ENCODE peak calls at places on chromosomes 16 and 17, in five cellular contexts. L is GM23338, S is GM12878, K is HepG2, A is K562. O is an unnamed sample.
A peak's percentile ranks its signal among the peaks of the same experiment; 100 is the strongest.

GRCh38 chr17:38705803-38706624 is 941 bp downstream of the MLLT6 start:
- DNase-seq in L (peak; percentile 80), S (no peak), K (peak; percentile 63), A (peak; percentile 56), O (peak; percentile 56)

GRCh38 chr16:15946257-15947044 is 3.0 kb upstream of the ABCC1 start:
- DNase-seq in L (no peak), S (no peak), K (peak; percentile 91), A (no peak), O (peak; percentile 93)

GRCh38 chr16:87707097-87707496 is 58.7 kb downstream of the KLHDC4 start:
- DNase-seq in L (peak; percentile 63), S (no peak), K (no peak), A (no peak), O (no peak)

GRCh38 chr16:75506567-75506966 is 11.3 kb upstream of the CHST6 start:
- DNase-seq in L (no peak), S (no peak), K (peak; percentile 79), A (no peak), O (peak; percentile 38)

GRCh38 chr16:1573301-1573700 is 38.6 kb downstream of the IFT140 start:
- DNase-seq in L (no peak), S (no peak), K (no peak), A (no peak), O (no peak)

GRCh38 chr16:28040039-28040438 is 23.5 kb downstream of the GSG1L start:
- DNase-seq in L (peak; percentile 63), S (no peak), K (no peak), A (no peak), O (no peak)

GRCh38 chr16:6375471-6376075 is 957.1 kb upstream of the RBFOX1 start:
- DNase-seq in L (no peak), S (no peak), K (no peak), A (no peak), O (no peak)

GRCh38 chr16:86986136-86986535 is 331.1 kb downstream of the C16orf95 start:
- DNase-seq in L (peak; percentile 59), S (no peak), K (no peak), A (no peak), O (no peak)

DNA sequence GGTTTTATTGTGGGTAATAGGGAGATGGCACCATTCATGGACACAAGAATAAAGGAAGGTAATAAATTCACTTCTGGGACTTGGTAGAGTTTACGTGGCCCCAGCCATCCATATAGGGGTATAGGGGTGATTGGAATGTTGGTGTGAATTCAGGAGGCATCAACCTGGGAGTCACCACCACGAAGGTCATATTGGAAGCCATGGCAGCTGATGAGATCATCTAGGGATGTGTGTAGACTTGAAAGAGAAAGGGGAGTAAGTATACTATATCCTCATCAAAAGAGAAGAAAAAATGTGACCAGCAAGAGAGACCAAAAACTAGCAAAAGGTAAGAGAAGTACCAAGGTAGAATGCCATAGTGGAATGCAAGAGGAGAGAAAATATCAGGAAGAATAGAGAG is 26.6 kb upstream of the GINS3 start:
- DNase-seq in L (no peak), S (no peak), K (no peak), A (no peak), O (no peak)
- TF ChIP-seq JUNB in L (no peak), S (no peak), K (no peak), A (no peak), O (no peak)

GRCh38 chr17:82334204-82334621 is 647 bp upstream of the SECTM1 start:
- DNase-seq in L (no peak), S (no peak), K (no peak), A (no peak), O (no peak)
- TF ChIP-seq JUNB in L (no peak), S (no peak), K (no peak), A (no peak), O (no peak)

GRCh38 chr17:59498421-59499307 is 66.7 kb upstream of the DHX40 start:
- DNase-seq in L (no peak), S (no peak), K (peak; percentile 33), A (no peak), O (no peak)
- TF ChIP-seq JUNB in L (no peak), S (no peak), K (no peak), A (no peak), O (no peak)

GRCh38 chr16:2818278-2818876 is 1.3 kb downstream of the PRSS21 start:
- DNase-seq in L (no peak), S (no peak), K (no peak), A (no peak), O (no peak)
- TF ChIP-seq JUNB in L (no peak), S (no peak), K (no peak), A (no peak), O (no peak)

GRCh38 chr16:55834044-55834443 is 1.1 kb upstream of the CES1 start:
- DNase-seq in L (no peak), S (peak; percentile 31), K (no peak), A (no peak), O (no peak)

GRCh38 chr16:55836158-55836611 is 3.3 kb upstream of the CES1 start:
- DNase-seq in L (no peak), S (no peak), K (peak; percentile 50), A (no peak), O (peak; percentile 88)

GRCh38 chr16:55832788-55833583 is at the start of gene CES1:
- DNase-seq in L (peak; percentile 67), S (no peak), K (peak; percentile 94), A (no peak), O (peak; percentile 34)

GRCh38 chr16:55832425-55832787 is 490 bp downstream of the CES1 start:
- DNase-seq in L (peak; percentile 2), S (no peak), K (peak; percentile 10), A (no peak), O (no peak)

DNA sequence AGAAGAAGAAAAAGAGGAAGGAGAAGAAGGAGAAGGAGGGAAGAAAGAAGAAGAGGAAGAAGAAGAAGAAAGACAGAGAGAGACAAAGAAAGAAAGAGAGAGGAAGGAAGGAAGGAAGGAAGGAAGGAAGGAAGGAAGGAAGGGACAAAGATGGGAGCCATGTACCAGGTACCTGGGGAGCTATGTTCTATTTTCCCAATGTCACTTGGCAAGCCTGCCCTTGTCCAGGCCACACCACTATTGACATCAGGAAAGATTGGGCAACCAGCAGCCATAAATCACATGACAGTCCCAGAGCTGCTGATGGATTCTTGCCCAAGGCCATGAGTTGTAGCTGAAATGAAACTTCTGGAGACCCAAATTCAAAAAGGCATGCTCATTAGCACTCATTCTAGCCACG is 2.7 kb upstream of the CES1 start:
- DNase-seq in L (no peak), S (no peak), K (peak; percentile 73), A (no peak), O (no peak)
- TF ChIP-seq JUNB in L (no peak), S (no peak), K (no peak), A (no peak), O (no peak)